ENCODE peak calls at places on chromosomes 7 and 10, in five cellular contexts. S is NCI-H748 treated with DMSO at 0.1 percent for 48 hours; L is iPS DF 19.7; J is naive thymus-derived CD4-positive, alpha-beta T cell; Q is hepatocyte. U is an unnamed sample.

GRCh38 chr7:48289661-48290060 is 118.4 kb downstream of the ABCA13 start:
- DNase-seq in S (no peak), L (no peak), J (no peak), Q (no peak), U (no peak)

GRCh38 chr10:5229019-5229418 is 32.4 kb downstream of the AKR1C4 start:
- DNase-seq in S (no peak), L (no peak), J (no peak), Q (no peak), U (no peak)

GRCh38 chr10:87744606-87745005 is 73.4 kb downstream of the ATAD1 start:
- DNase-seq in S (no peak), L (no peak), J (no peak), Q (no peak), U (no peak)

GRCh38 chr7:36573066-36573465 is 151.2 kb downstream of the AOAH start:
- DNase-seq in S (no peak), L (no peak), J (no peak), Q (no peak), U (no peak)

GRCh38 chr10:87045434-87045938 is 25.4 kb downstream of the FAM25A start:
- DNase-seq in S (no peak), L (no peak), J (no peak), Q (no peak), U (no peak)

GRCh38 chr7:15104411-15105092 is 202.0 kb upstream of the DGKB start:
- DNase-seq in S (peak; percentile 85), L (no peak), J (no peak), Q (no peak), U (no peak)

GRCh38 chr10:31603245-31604087 is 284.4 kb downstream of the ZEB1 start:
- DNase-seq in S (peak; percentile 71), L (peak; percentile 72), J (peak; percentile 33), Q (peak; percentile 99), U (peak; percentile 90)

GRCh38 chr7:126535176-126535575 is 717.6 kb downstream of the GRM8 start:
- DNase-seq in S (no peak), L (no peak), J (no peak), Q (no peak), U (peak; percentile 78)

GRCh38 chr10:110863361-110863760 is 8.4 kb upstream of the PDCD4 start:
- DNase-seq in S (no peak), L (no peak), J (no peak), Q (no peak), U (no peak)

GRCh38 chr10:68987611-68988010 is 992 bp upstream of the KIFBP start:
- DNase-seq in S (no peak), L (no peak), J (no peak), Q (no peak), U (no peak)

GRCh38 chr10:126959906-126960685 is 54.9 kb downstream of the DOCK1 start:
- DNase-seq in S (no peak), L (no peak), J (no peak), Q (no peak), U (no peak)

GRCh38 chr7:40230086-40230485 is 95.3 kb downstream of the SUGCT start:
- DNase-seq in S (no peak), L (no peak), J (no peak), Q (no peak), U (no peak)

GRCh38 chr7:20439384-20439783 is 108.7 kb downstream of the ITGB8 start:
- DNase-seq in S (no peak), L (no peak), J (no peak), Q (no peak), U (no peak)

GRCh38 chr10:126783806-126784205 is 113.3 kb upstream of the C10orf90 start:
- DNase-seq in S (no peak), L (no peak), J (no peak), Q (no peak), U (no peak)